ENCODE peak calls at places on chromosomes 11 and 22, in four cellular contexts. J is PC-3, E is GM23248, B is fibroblast of lung. Q is an unnamed sample.

GRCh38 chr22:45818130-45819085 is 146.8 kb downstream of the ATXN10 start:
- DNase-seq in B (peak; percentile 20), J (no peak), E (no peak), Q (no peak)

GRCh38 chr11:46181387-46181786 is 60.1 kb upstream of the PHF21A start:
- DNase-seq in J (no peak), E (no peak), B (no peak), Q (no peak)

GRCh38 chr11:131691558-131692041 is 321.2 kb downstream of the NTM start:
- DNase-seq in B (peak; percentile 15), E (peak; percentile 76), J (peak; percentile 12), Q (no peak)

GRCh38 chr22:48581206-48581766 is 1246.4 kb downstream of the BRD1 start:
- DNase-seq in B (no peak), E (no peak), J (no peak), Q (no peak)

GRCh38 chr22:21915624-21916308 is 36.9 kb downstream of the PPM1F start:
- DNase-seq in J (no peak), E (no peak), B (no peak), Q (no peak)

GRCh38 chr22:26398741-26399153 is 30.3 kb upstream of the ASPHD2 start:
- DNase-seq in E (peak; percentile 91), J (peak; percentile 68), B (peak; percentile 70), Q (no peak)

GRCh38 chr11:68335693-68336092 is 23.3 kb downstream of the LRP5 start:
- DNase-seq in J (no peak), B (no peak), E (no peak), Q (no peak)

GRCh38 chr11:32005786-32006406 is 85.0 kb upstream of the RCN1 start:
- DNase-seq in E (peak; percentile 39), B (no peak), J (peak; percentile 76), Q (no peak)

GRCh38 chr11:36060926-36061325 is 117.1 kb downstream of the LDLRAD3 start:
- DNase-seq in E (no peak), J (no peak), B (no peak), Q (no peak)

GRCh38 chr11:86058360-86058759 is 10.5 kb downstream of the PICALM start:
- DNase-seq in J (no peak), E (no peak), B (no peak), Q (no peak)

GRCh38 chr11:63767415-63768231 is 952 bp downstream of the ZFTA start:
- DNase-seq in B (peak; percentile 91), J (peak; percentile 77), E (peak; percentile 74), Q (peak; percentile 41)

GRCh38 chr11:93817426-93818348 is 32.7 kb downstream of the VSTM5 start:
- DNase-seq in B (no peak), J (no peak), E (peak; percentile 49), Q (no peak)

GRCh38 chr22:45343143-45343542 is 33.4 kb downstream of the FAM118A start:
- DNase-seq in J (no peak), B (no peak), E (no peak), Q (no peak)

GRCh38 chr11:34631737-34632104 is 10.8 kb downstream of the EHF start:
- DNase-seq in E (no peak), J (peak; percentile 60), B (no peak), Q (no peak)
- H3K27ac ChIP-seq in E (no peak overlapping the region), J (peak overlapping the region; percentile 88), B (no peak overlapping the region), Q (peak overlapping the region; percentile 47)

GRCh38 chr11:103714246-103714645 is 322.2 kb upstream of the DDI1 start:
- DNase-seq in J (no peak), E (peak; percentile 56), B (peak; percentile 56), Q (no peak)

GRCh38 chr11:103716363-103716762 is 320.1 kb upstream of the DDI1 start:
- DNase-seq in J (no peak), B (no peak), E (no peak), Q (no peak)
- H3K9ac ChIP-seq in J (no peak overlapping the region), B (no peak overlapping the region), E (no peak overlapping the region), Q (no peak overlapping the region)

GRCh38 chr11:2363130-2363529 is 14.0 kb upstream of the CD81 start:
- DNase-seq in B (no peak), J (no peak), E (no peak), Q (no peak)
- H2AFZ ChIP-seq in B (no peak overlapping the region), J (no peak overlapping the region), E (no peak overlapping the region), Q (no peak overlapping the region)

GRCh38 chr11:8865304-8865703 is 45.7 kb upstream of the AKIP1 start:
- DNase-seq in J (no peak), B (no peak), E (no peak), Q (no peak)
- H3K27ac ChIP-seq in J (no peak overlapping the region), B (peak overlapping the region; percentile 42), E (no peak overlapping the region), Q (no peak overlapping the region)

GRCh38 chr11:64999478-64999877 is 2.7 kb upstream of the BATF2 start:
- DNase-seq in B (no peak), E (no peak), J (no peak), Q (no peak)

GRCh38 chr11:64996710-64997380 is at the start of gene BATF2:
- DNase-seq in B (peak; percentile 87), J (peak; percentile 61), E (peak; percentile 78), Q (no peak)

GRCh38 chr11:64998690-64999431 is 2.1 kb upstream of the BATF2 start:
- DNase-seq in B (no peak), E (no peak), J (no peak), Q (no peak)

GRCh38 chr11:64996327-64996709 is 453 bp downstream of the BATF2 start:
- DNase-seq in B (no peak), J (no peak), E (no peak), Q (no peak)

DNA sequence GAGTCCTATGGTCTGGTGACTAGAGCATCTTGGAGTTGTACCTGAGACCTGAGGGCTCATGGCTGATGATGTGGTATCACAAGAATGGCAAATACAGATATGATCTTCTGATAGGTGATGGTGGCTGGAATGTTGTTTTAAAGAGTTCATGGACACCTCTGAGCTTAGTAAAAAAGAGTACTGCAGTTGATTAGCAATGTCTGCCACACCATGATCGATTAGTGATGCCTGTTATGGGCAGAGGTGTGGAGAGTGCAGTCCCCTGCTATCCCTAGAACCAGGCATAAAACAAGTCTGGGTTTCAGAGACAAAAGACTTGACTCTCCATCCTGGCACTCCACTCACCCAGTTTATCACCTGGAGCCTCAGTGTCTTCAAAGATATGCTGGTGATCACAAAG is 1.4 kb upstream of the BATF2 start:
- DNase-seq in J (peak; percentile 31), B (no peak), E (no peak), Q (no peak)
- H3K9ac ChIP-seq in J (no peak overlapping the region), B (no peak overlapping the region), E (no peak overlapping the region), Q (no peak overlapping the region)

DNA sequence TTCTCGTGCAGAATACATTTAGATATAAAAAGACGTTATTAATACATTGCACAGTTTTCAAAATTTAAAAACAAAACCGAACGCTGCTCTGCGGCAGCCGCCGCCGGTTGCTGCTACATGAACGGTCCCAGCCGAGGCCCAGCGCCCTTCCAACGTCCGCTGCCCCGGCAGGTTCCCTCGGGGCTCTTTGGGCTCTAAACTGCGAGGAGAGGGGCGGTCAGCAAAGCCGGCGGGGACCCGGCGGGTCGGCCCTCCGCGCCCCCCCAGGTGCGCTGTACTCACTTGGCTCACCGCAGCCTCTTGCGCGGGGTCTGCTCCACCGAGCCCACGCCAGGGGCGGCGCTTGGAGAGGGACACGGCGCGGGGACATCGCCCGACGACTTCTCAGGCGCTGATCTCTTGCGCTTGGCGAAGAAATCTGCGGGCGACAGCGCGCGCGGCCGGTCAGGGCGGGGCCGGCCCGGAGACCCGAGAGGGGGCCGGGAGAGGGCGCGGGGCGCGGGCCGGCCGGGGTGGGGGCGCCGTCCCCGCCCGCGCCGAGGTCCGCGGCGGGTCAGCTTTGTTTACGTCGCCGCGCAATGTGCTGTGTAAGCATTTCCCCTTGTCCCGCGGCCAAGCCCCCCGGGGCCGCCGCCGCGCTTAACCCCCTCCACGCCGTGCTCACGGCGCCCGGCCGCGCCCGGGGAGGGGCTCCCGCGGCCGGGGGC is 1.7 kb downstream of the CDKN1C start:
- DNase-seq in J (no peak), E (peak; percentile 32), B (peak; percentile 47), Q (no peak)
- H2AFZ ChIP-seq in J (peak overlapping the region; percentile 65), E (peak overlapping the region; percentile 74), B (no peak overlapping the region), Q (no peak overlapping the region)

GRCh38 chr11:47551086-47551485 is 1.8 kb downstream of the CELF1 start:
- DNase-seq in B (peak; percentile 46), E (peak; percentile 64), J (peak; percentile 45), Q (no peak)
- H3K27ac ChIP-seq in B (no peak overlapping the region), E (peak overlapping the region; percentile 84), J (no peak overlapping the region), Q (peak overlapping the region; percentile 96)

GRCh38 chr11:73980001-73980960 is 2.4 kb downstream of the UCP2 start:
- DNase-seq in B (peak; percentile 17), J (peak; percentile 8), E (no peak), Q (no peak)
- H3K9ac ChIP-seq in B (no peak overlapping the region), J (no peak overlapping the region), E (no peak overlapping the region), Q (no peak overlapping the region)

Q was measured in keratinocyte.